ENCODE peak calls at places on chromosomes 16 and 17, in four cellular contexts. F is thoracic aorta, W is suprapubic skin, V is tibial nerve. E is an unnamed sample. For H3K9me3, the result is how much of the 10 kb centered on the place peaks cover.

GRCh38 chr16:67846320-67847063 is at the start of gene NUTF2:
- DNase-seq in F (peak), W (peak), V (peak), E (peak)

GRCh38 chr17:75601057-75601987 is 13.7 kb downstream of the MYO15B start:
- DNase-seq in F (no peak), V (peak), W (no peak), E (no peak)

GRCh38 chr17:33751702-33752065 is 458.6 kb upstream of the ASIC2 start:
- DNase-seq in V (no peak), F (no peak), W (no peak), E (no peak)

GRCh38 chr16:77211880-77212735 is 12.9 kb downstream of the SYCE1L start:
- DNase-seq in V (no peak), W (peak), F (no peak), E (peak)

GRCh38 chr17:1767358-1767757 is 5.5 kb downstream of the SERPINF1 start:
- DNase-seq in W (no peak), V (no peak), F (no peak), E (no peak)

GRCh38 chr17:79388556-79389295 is 222.1 kb downstream of the RBFOX3 start:
- DNase-seq in F (no peak), V (no peak), W (no peak), E (no peak)

GRCh38 chr16:82082543-82083244 is 47.6 kb downstream of the HSD17B2 start:
- DNase-seq in W (no peak), F (no peak), V (no peak), E (no peak)

GRCh38 chr16:86928517-86929148 is 350.3 kb downstream of the FOXL1 start:
- DNase-seq in W (no peak), V (no peak), F (no peak), E (no peak)

GRCh38 chr16:57150682-57151330 is 35.0 kb downstream of the PSME3IP1 start:
- DNase-seq in F (no peak), V (no peak), W (no peak), E (no peak)

GRCh38 chr16:59698341-59698979 is 964.3 kb upstream of the GOT2 start:
- DNase-seq in F (no peak), W (no peak), V (no peak), E (no peak)

GRCh38 chr16:68995011-68995504 is 110.4 kb upstream of the HAS3 start:
- DNase-seq in F (no peak), V (no peak), W (no peak), E (no peak)

DNA sequence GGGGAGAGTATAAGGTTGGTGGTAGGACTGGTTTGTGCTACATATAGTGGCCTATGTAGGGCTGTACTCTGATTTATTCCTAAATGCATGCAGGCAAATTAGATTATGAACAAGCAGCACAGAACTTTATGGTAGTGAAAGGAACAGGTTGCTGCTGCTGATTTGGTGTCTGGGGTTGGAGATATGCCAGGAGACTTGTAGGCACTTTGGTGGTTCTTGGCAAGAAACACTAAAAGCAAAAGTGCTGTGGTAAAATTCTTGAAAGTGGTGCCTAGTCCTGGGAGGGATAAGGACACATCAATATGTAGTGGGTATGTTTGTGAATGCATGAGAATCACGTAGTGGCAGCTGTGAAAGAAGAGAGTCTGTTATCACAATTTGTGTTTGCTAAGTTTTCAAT is 2126.0 kb downstream of the TP53TG3F start:
- DNase-seq in V (no peak), W (no peak), F (no peak), E (no peak)
- H3K9me3 ChIP-seq in V (under half), W (under half), F (under half), E (under half)

DNA sequence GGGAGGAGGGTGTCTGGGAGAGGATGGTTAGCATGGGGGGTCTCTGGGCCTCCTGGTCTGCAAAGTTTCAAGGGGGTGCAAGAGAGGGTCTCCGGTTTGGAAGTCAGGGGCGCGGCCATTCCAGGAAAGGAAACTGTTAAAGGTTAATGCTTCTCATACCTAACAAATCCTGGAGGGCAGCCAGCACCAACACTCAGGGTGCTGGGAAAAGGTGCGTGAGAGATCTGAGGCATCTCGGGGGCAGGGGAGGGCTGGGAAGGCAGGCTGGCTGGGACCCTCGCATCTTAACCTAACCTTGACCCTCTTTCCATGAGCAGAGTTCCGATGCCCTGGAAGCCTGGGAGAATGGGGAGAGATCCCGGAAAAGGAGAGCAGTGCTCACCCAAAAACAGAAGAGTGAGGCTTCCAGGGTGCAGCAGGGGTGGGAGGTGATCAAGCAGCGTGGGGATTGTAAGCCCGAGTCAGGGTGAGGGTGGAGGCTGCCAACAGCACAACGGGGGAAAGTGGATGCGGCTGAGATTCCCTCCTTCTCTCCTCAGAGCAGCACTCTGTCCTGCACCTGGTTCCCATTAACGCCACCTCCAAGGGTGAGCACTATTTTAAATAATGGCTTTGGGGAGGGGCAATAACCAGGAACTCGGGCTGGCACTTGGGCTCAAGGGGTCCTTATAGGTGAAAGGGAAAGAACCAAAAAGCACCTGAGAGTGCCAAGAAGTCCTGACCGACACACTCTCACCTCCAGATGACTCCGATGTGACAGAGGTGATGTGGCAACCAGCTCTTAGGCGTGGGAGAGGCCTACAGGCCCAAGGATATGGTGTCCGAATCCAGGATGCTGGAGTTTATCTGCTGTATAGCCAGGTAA is 989 bp downstream of the TNFSF13 start:
- DNase-seq in F (no peak), W (no peak), V (no peak), E (no peak)
- H3K4me3 ChIP-seq in F (peak), W (peak), V (peak), E (peak)

GRCh38 chr17:42277342-42277712 is 1.1 kb upstream of the STAT5B start:
- DNase-seq in W (no peak), F (no peak), V (no peak), E (no peak)
- TF ChIP-seq CTCF in W (no peak), F (no peak), V (no peak), E (no peak)

GRCh38 chr17:66712453-66712852 is 122.5 kb upstream of the CACNG5 start:
- DNase-seq in W (no peak), V (no peak), F (no peak), E (no peak)
- H3K9me3 ChIP-seq in W (under half), V (under half), F (under half), E (under half)

E was measured in left lung.